ENCODE peak calls at places on chromosomes 3 and 15, in ten cellular contexts. O, A, F, P, Y, I, S, Z, X and K are unnamed samples.

GRCh38 chr3:5330152-5330810 is 142.8 kb downstream of the EDEM1 start:
- DNase-seq in O (no peak), A (no peak), F (peak; percentile 20), P (peak; percentile 78), Y (no peak), I (no peak), S (no peak), Z (peak; percentile 90), X (no peak), K (no peak)

GRCh38 chr3:13626396-13626795 is 77.5 kb downstream of the FBLN2 start:
- DNase-seq in O (no peak), A (no peak), F (no peak), P (no peak), Y (no peak), I (no peak), S (no peak), Z (no peak), X (no peak), K (no peak)

GRCh38 chr3:132659370-132660055 is at the start of gene ACAD11:
- DNase-seq in O (peak; percentile 53), A (peak; percentile 85), F (peak; percentile 80), P (peak; percentile 15), Y (peak; percentile 78), I (peak; percentile 50), S (peak; percentile 65), Z (peak; percentile 68), X (peak; percentile 44), K (no peak)

GRCh38 chr3:183554377-183554776 is 1.1 kb downstream of the KLHL6 start:
- DNase-seq in O (peak; percentile 32), A (no peak), F (no peak), P (no peak), Y (no peak), I (no peak), S (no peak), Z (no peak), X (no peak), K (no peak)

GRCh38 chr3:122151480-122151879 is 32.0 kb upstream of the CASR start:
- DNase-seq in O (no peak), A (no peak), F (peak; percentile 31), P (no peak), Y (no peak), I (no peak), S (no peak), Z (peak; percentile 14), X (no peak), K (no peak)

GRCh38 chr3:124882749-124883148 is 4.4 kb downstream of the ITGB5 start:
- DNase-seq in O (no peak), A (no peak), F (peak; percentile 52), P (no peak), Y (no peak), I (no peak), S (no peak), Z (peak; percentile 12), X (no peak), K (no peak)

GRCh38 chr3:112676659-112677234 is 35.8 kb upstream of the CCDC80 start:
- DNase-seq in O (peak; percentile 90), A (peak; percentile 67), F (peak; percentile 99), P (peak; percentile 92), Y (peak; percentile 15), I (peak; percentile 28), S (peak; percentile 41), Z (peak; percentile 99), X (no peak), K (no peak)

GRCh38 chr3:130835483-130835882 is 58.4 kb upstream of the ATP2C1 start:
- DNase-seq in O (no peak), A (no peak), F (peak; percentile 46), P (no peak), Y (no peak), I (no peak), S (no peak), Z (no peak), X (no peak), K (no peak)

GRCh38 chr3:191119415-191120295 is 79.4 kb upstream of the OSTN start:
- DNase-seq in O (no peak), A (no peak), F (no peak), P (no peak), Y (no peak), I (no peak), S (no peak), Z (no peak), X (no peak), K (no peak)

GRCh38 chr3:190443257-190443656 is 6.4 kb downstream of the TMEM207 start:
- DNase-seq in O (no peak), A (no peak), F (peak; percentile 32), P (no peak), Y (no peak), I (no peak), S (no peak), Z (peak; percentile 44), X (no peak), K (no peak)

GRCh38 chr15:35450492-35450891 is 95.5 kb downstream of the DPH6 start:
- DNase-seq in O (no peak), A (no peak), F (peak; percentile 16), P (no peak), Y (no peak), I (no peak), S (no peak), Z (peak; percentile 81), X (no peak), K (no peak)

GRCh38 chr3:57890874-57891273 is 117.3 kb upstream of the FLNB start:
- DNase-seq in O (no peak), A (no peak), F (peak; percentile 1), P (no peak), Y (no peak), I (no peak), S (no peak), Z (peak; percentile 37), X (no peak), K (no peak)

GRCh38 chr3:196662711-196663571 is 23.4 kb downstream of the NRROS start:
- DNase-seq in O (no peak), A (peak; percentile 28), F (no peak), P (no peak), Y (peak; percentile 41), I (no peak), S (no peak), Z (peak; percentile 41), X (no peak), K (no peak)

GRCh38 chr15:23869391-23869790 is 182.3 kb upstream of the NDN start:
- DNase-seq in O (no peak), A (no peak), F (no peak), P (no peak), Y (peak; percentile 76), I (no peak), S (no peak), Z (no peak), X (no peak), K (no peak)

GRCh38 chr15:99409097-99409473 is 156.7 kb upstream of the MEF2A start:
- DNase-seq in O (peak; percentile 61), A (no peak), F (peak; percentile 69), P (no peak), Y (peak; percentile 67), I (no peak), S (peak; percentile 53), Z (peak; percentile 60), X (no peak), K (no peak)

GRCh38 chr3:33980252-33980651 is 181.8 kb downstream of the PDCD6IP start:
- DNase-seq in O (no peak), A (no peak), F (peak; percentile 51), P (peak; percentile 67), Y (no peak), I (no peak), S (no peak), Z (peak; percentile 85), X (no peak), K (no peak)

GRCh38 chr15:95953032-95953431 is 377.5 kb upstream of the NR2F2 start:
- DNase-seq in O (no peak), A (no peak), F (no peak), P (no peak), Y (no peak), I (no peak), S (no peak), Z (peak; percentile 29), X (no peak), K (no peak)

GRCh38 chr15:92385096-92385495 is 8.6 kb upstream of the ST8SIA2 start:
- DNase-seq in O (no peak), A (no peak), F (peak; percentile 86), P (no peak), Y (no peak), I (no peak), S (no peak), Z (peak; percentile 1), X (no peak), K (no peak)

GRCh38 chr3:88133711-88134263 is 16.0 kb upstream of the C3orf38 start:
- DNase-seq in O (no peak), A (no peak), F (no peak), P (no peak), Y (no peak), I (no peak), S (no peak), Z (no peak), X (no peak), K (no peak)

GRCh38 chr3:111668912-111669488 is 73.9 kb upstream of the ZBED2 start:
- DNase-seq in O (no peak), A (no peak), F (peak; percentile 72), P (peak; percentile 37), Y (no peak), I (no peak), S (no peak), Z (peak; percentile 76), X (no peak), K (no peak)

GRCh38 chr15:78004919-78005634 is 72.4 kb downstream of the TBC1D2B start:
- DNase-seq in O (no peak), A (peak; percentile 87), F (peak; percentile 53), P (peak; percentile 83), Y (peak; percentile 85), I (no peak), S (no peak), Z (peak; percentile 95), X (peak; percentile 68), K (no peak)

GRCh38 chr3:81962396-81962795 is 201.0 kb upstream of the GBE1 start:
- DNase-seq in O (no peak), A (no peak), F (no peak), P (no peak), Y (no peak), I (no peak), S (no peak), Z (no peak), X (no peak), K (no peak)

GRCh38 chr3:56759532-56759931 is 42.2 kb downstream of the ARHGEF3 start:
- DNase-seq in O (no peak), A (no peak), F (no peak), P (no peak), Y (no peak), I (no peak), S (no peak), Z (no peak), X (no peak), K (no peak)

GRCh38 chr3:29335438-29335837 is 54.6 kb downstream of the RBMS3 start:
- DNase-seq in O (no peak), A (peak; percentile 80), F (peak; percentile 96), P (peak; percentile 94), Y (peak; percentile 62), I (no peak), S (no peak), Z (peak; percentile 98), X (peak; percentile 33), K (no peak)

GRCh38 chr3:180048840-180049239 is 12.1 kb upstream of the PEX5L start:
- DNase-seq in O (no peak), A (no peak), F (peak; percentile 38), P (no peak), Y (no peak), I (no peak), S (no peak), Z (peak; percentile 20), X (no peak), K (no peak)

GRCh38 chr15:65653781-65654521 is 32.2 kb downstream of the SLC24A1 start:
- DNase-seq in O (no peak), A (no peak), F (peak; percentile 15), P (no peak), Y (no peak), I (no peak), S (no peak), Z (peak; percentile 67), X (no peak), K (no peak)

GRCh38 chr3:15629860-15630597 is 28.5 kb downstream of the BTD start:
- DNase-seq in O (peak; percentile 78), A (peak; percentile 69), F (peak; percentile 83), P (no peak), Y (peak; percentile 45), I (peak; percentile 32), S (peak; percentile 73), Z (peak; percentile 89), X (no peak), K (no peak)

GRCh38 chr3:127768346-127769008 is 53.8 kb downstream of the MGLL start:
- DNase-seq in O (no peak), A (no peak), F (peak; percentile 99), P (peak; percentile 95), Y (no peak), I (no peak), S (no peak), Z (peak; percentile 99), X (no peak), K (no peak)